ENCODE peak calls at places on chromosome 9, in seven cellular contexts. One of them, this sample, is unnamed.

GRCh38 chr9:21801683-21802417 is 586 bp upstream of the MTAP start:
- DNase-seq in T-helper 17 cell: no peak
- DNase-seq in Daoy: no peak
- DNase-seq in NCI-H146: peak
- DNase-seq in C1 segment of cervical spinal cord: peak
- DNase-seq in retinal pigment epithelial cell: peak
- DNase-seq in spleen: peak
- DNase-seq in this sample: peak

GRCh38 chr9:119095072-119095471 is 274.2 kb downstream of the BRINP1 start:
- DNase-seq in T-helper 17 cell: no peak
- DNase-seq in NCI-H146: no peak
- DNase-seq in spleen: no peak
- DNase-seq in C1 segment of cervical spinal cord: no peak
- DNase-seq in Daoy: no peak
- DNase-seq in retinal pigment epithelial cell: no peak
- DNase-seq in this sample: no peak

GRCh38 chr9:87152206-87152605 is 204.9 kb upstream of the GAS1 start:
- DNase-seq in C1 segment of cervical spinal cord: no peak
- DNase-seq in retinal pigment epithelial cell: no peak
- DNase-seq in spleen: no peak
- DNase-seq in NCI-H146: no peak
- DNase-seq in Daoy: no peak
- DNase-seq in T-helper 17 cell: no peak
- DNase-seq in this sample: no peak

GRCh38 chr9:114278881-114279570 is 43.9 kb upstream of the ORM1 start:
- DNase-seq in retinal pigment epithelial cell: peak
- DNase-seq in NCI-H146: no peak
- DNase-seq in C1 segment of cervical spinal cord: no peak
- DNase-seq in T-helper 17 cell: no peak
- DNase-seq in spleen: peak
- DNase-seq in Daoy: peak
- DNase-seq in this sample: peak

GRCh38 chr9:126297656-126298318 is 28.8 kb upstream of the MVB12B start:
- DNase-seq in NCI-H146: no peak
- DNase-seq in C1 segment of cervical spinal cord: no peak
- DNase-seq in spleen: no peak
- DNase-seq in Daoy: no peak
- DNase-seq in T-helper 17 cell: no peak
- DNase-seq in retinal pigment epithelial cell: no peak
- DNase-seq in this sample: no peak

GRCh38 chr9:131835132-131835910 is 95.4 kb upstream of the RAPGEF1 start:
- DNase-seq in NCI-H146: no peak
- DNase-seq in C1 segment of cervical spinal cord: no peak
- DNase-seq in Daoy: no peak
- DNase-seq in spleen: no peak
- DNase-seq in T-helper 17 cell: no peak
- DNase-seq in retinal pigment epithelial cell: no peak
- DNase-seq in this sample: no peak

GRCh38 chr9:128068656-128069221 is 707 bp downstream of the SLC25A25 start:
- DNase-seq in NCI-H146: peak
- DNase-seq in T-helper 17 cell: no peak
- DNase-seq in retinal pigment epithelial cell: no peak
- DNase-seq in spleen: peak
- DNase-seq in C1 segment of cervical spinal cord: no peak
- DNase-seq in Daoy: peak
- DNase-seq in this sample: peak

GRCh38 chr9:105188746-105189145 is 55.7 kb upstream of the SLC44A1 start:
- DNase-seq in C1 segment of cervical spinal cord: no peak
- DNase-seq in Daoy: no peak
- DNase-seq in NCI-H146: no peak
- DNase-seq in T-helper 17 cell: no peak
- DNase-seq in retinal pigment epithelial cell: no peak
- DNase-seq in spleen: no peak
- DNase-seq in this sample: no peak

GRCh38 chr9:2802494-2802921 is 41.4 kb downstream of the PUM3 start:
- DNase-seq in T-helper 17 cell: no peak
- DNase-seq in retinal pigment epithelial cell: no peak
- DNase-seq in spleen: no peak
- DNase-seq in Daoy: no peak
- DNase-seq in NCI-H146: no peak
- DNase-seq in C1 segment of cervical spinal cord: no peak
- DNase-seq in this sample: no peak

GRCh38 chr9:72597181-72597517 is 75.7 kb downstream of the TMC1 start:
- DNase-seq in T-helper 17 cell: no peak
- DNase-seq in spleen: no peak
- DNase-seq in Daoy: no peak
- DNase-seq in C1 segment of cervical spinal cord: no peak
- DNase-seq in NCI-H146: no peak
- DNase-seq in retinal pigment epithelial cell: no peak
- DNase-seq in this sample: no peak

GRCh38 chr9:108386859-108387384 is 468.9 kb downstream of the ACTL7B start:
- DNase-seq in T-helper 17 cell: no peak
- DNase-seq in NCI-H146: no peak
- DNase-seq in retinal pigment epithelial cell: no peak
- DNase-seq in C1 segment of cervical spinal cord: no peak
- DNase-seq in spleen: no peak
- DNase-seq in Daoy: peak
- DNase-seq in this sample: no peak

GRCh38 chr9:82810902-82811301 is 252.0 kb downstream of the RASEF start:
- DNase-seq in NCI-H146: peak
- DNase-seq in T-helper 17 cell: no peak
- DNase-seq in retinal pigment epithelial cell: peak
- DNase-seq in spleen: no peak
- DNase-seq in Daoy: peak
- DNase-seq in C1 segment of cervical spinal cord: no peak
- DNase-seq in this sample: no peak

GRCh38 chr9:121649476-121650219 is 1.8 kb upstream of the DAB2IP start:
- DNase-seq in T-helper 17 cell: no peak
- DNase-seq in NCI-H146: no peak
- DNase-seq in retinal pigment epithelial cell: no peak
- DNase-seq in Daoy: no peak
- DNase-seq in spleen: peak
- DNase-seq in C1 segment of cervical spinal cord: no peak
- DNase-seq in this sample: no peak

This sample was measured in upper lobe of right lung.